ENCODE peak calls at places on chromosomes 4 and X, in nine cellular contexts. E is NCI-H2171; Q is C1 segment of cervical spinal cord; Y is IMR-90; F is caudate nucleus; G is HCEC 1CT; R is stimulated activated naive B cell treated with anti-CD40 and anti-IgM and Interleukin-4, amounts not matched to agents 10 μg/mL and 1 μg/mL and 100 μg/mL, for 72 hours; H is left colon; D is stimulated activated CD4-positive, alpha-beta T cell treated with anti-CD3 and anti-CD28 coated beads, Interleukin-2, amount 100 ng/mL, for 48 hours. A is an unnamed sample.

GRCh38 chr4:8319061-8319460 is 49.5 kb downstream of the HTRA3 start:
- DNase-seq in E (no peak), Q (no peak), Y (no peak), F (no peak), G (no peak), R (no peak), H (no peak), D (no peak), A (no peak)

GRCh38 chrX:104347860-104348259 is 93.1 kb upstream of the ESX1 start:
- DNase-seq in E (no peak), Q (no peak), Y (no peak), F (no peak), G (peak), R (no peak), H (no peak), D (no peak), A (no peak)

GRCh38 chr4:95560791-95561190 is 12.0 kb upstream of the UNC5C start:
- DNase-seq in E (no peak), Q (no peak), Y (no peak), F (no peak), G (no peak), R (no peak), H (no peak), D (no peak), A (no peak)

GRCh38 chr4:153222790-153223417 is 18.7 kb downstream of the TRIM2 start:
- DNase-seq in E (no peak), Q (peak), Y (peak), F (peak), G (peak), R (peak), H (no peak), D (no peak), A (peak)

GRCh38 chr4:100288167-100288566 is 97.9 kb upstream of the DDIT4L start:
- DNase-seq in E (no peak), Q (no peak), Y (peak), F (no peak), G (peak), R (no peak), H (no peak), D (no peak), A (no peak)

GRCh38 chr4:37381040-37381668 is 136.6 kb downstream of the NWD2 start:
- DNase-seq in E (no peak), Q (no peak), Y (no peak), F (no peak), G (no peak), R (no peak), H (no peak), D (no peak), A (no peak)

GRCh38 chr4:90745176-90745575 is 618.0 kb downstream of the CCSER1 start:
- DNase-seq in E (no peak), Q (no peak), Y (no peak), F (no peak), G (no peak), R (no peak), H (no peak), D (no peak), A (no peak)

GRCh38 chrX:70554081-70554480 is 109.4 kb downstream of the DLG3 start:
- DNase-seq in E (no peak), Q (no peak), Y (peak), F (no peak), G (peak), R (no peak), H (no peak), D (no peak), A (no peak)

GRCh38 chr4:22090655-22091350 is 142.2 kb upstream of the KCNIP4 start:
- DNase-seq in E (no peak), Q (peak), Y (no peak), F (no peak), G (peak), R (no peak), H (no peak), D (no peak), A (no peak)

GRCh38 chr4:165440415-165440882 is 61.6 kb downstream of the CPE start:
- DNase-seq in E (no peak), Q (peak), Y (peak), F (peak), G (peak), R (no peak), H (no peak), D (no peak), A (no peak)

GRCh38 chr4:38082424-38083374 is 122.5 kb downstream of the PTTG2 start:
- DNase-seq in E (no peak), Q (no peak), Y (peak), F (no peak), G (peak), R (no peak), H (no peak), D (no peak), A (no peak)

GRCh38 chr4:1767058-1767769 is 25.9 kb upstream of the FGFR3 start:
- DNase-seq in E (no peak), Q (no peak), Y (peak), F (peak), G (no peak), R (no peak), H (no peak), D (no peak), A (peak)

GRCh38 chr4:11428701-11429571 is at the start of gene HS3ST1:
- DNase-seq in E (peak), Q (peak), Y (peak), F (peak), G (peak), R (peak), H (peak), D (peak), A (peak)

GRCh38 chr4:173490256-173490655 is 39.8 kb downstream of the HAND2 start:
- DNase-seq in E (no peak), Q (no peak), Y (no peak), F (no peak), G (no peak), R (no peak), H (no peak), D (no peak), A (no peak)

GRCh38 chr4:154416183-154416543 is 75.4 kb downstream of the DCHS2 start:
- DNase-seq in E (no peak), Q (no peak), Y (no peak), F (no peak), G (no peak), R (no peak), H (no peak), D (no peak), A (no peak)

GRCh38 chr4:3871181-3871852 is 105.1 kb downstream of the ADRA2C start:
- DNase-seq in E (peak), Q (no peak), Y (no peak), F (peak), G (no peak), R (no peak), H (peak), D (no peak), A (no peak)

GRCh38 chrX:78708171-78708570 is 39.3 kb upstream of the LPAR4 start:
- DNase-seq in E (no peak), Q (no peak), Y (peak), F (no peak), G (peak), R (no peak), H (no peak), D (no peak), A (no peak)

GRCh38 chr4:37615720-37616063 is 70.5 kb downstream of the RELL1 start:
- DNase-seq in E (no peak), Q (no peak), Y (no peak), F (no peak), G (no peak), R (no peak), H (no peak), D (no peak), A (no peak)

GRCh38 chrX:57451426-57452020 is 140.3 kb upstream of the ZXDB start:
- DNase-seq in E (no peak), Q (no peak), Y (no peak), F (no peak), G (no peak), R (no peak), H (no peak), D (no peak), A (no peak)